ENCODE peak calls at places on chromosomes 12 and 14, in eight cellular contexts. C is ureter, V is hippocampal formation, W is T-helper 17 cell, T is AG08396, B is amniotic stem cell, J is NCI-H1417 treated with DMSO at 0.1 percent for 48 hours, S is H54. H is an unnamed sample.

GRCh38 chr12:1795221-1795784 is 25.1 kb upstream of the LRTM2 start:
- DNase-seq in C (no peak), V (no peak), W (no peak), T (peak), B (no peak), J (no peak), S (no peak), H (no peak)

GRCh38 chr14:99237288-99237687 is 34.7 kb downstream of the BCL11B start:
- DNase-seq in C (no peak), V (no peak), W (no peak), T (no peak), B (no peak), J (no peak), S (no peak), H (no peak)

GRCh38 chr14:54267172-54267571 is 129.6 kb upstream of the CDKN3 start:
- DNase-seq in C (no peak), V (no peak), W (no peak), T (no peak), B (no peak), J (no peak), S (no peak), H (no peak)

GRCh38 chr14:71135911-71136310 is 228.7 kb downstream of the PCNX1 start:
- DNase-seq in C (no peak), V (no peak), W (no peak), T (no peak), B (no peak), J (no peak), S (no peak), H (no peak)

GRCh38 chr14:103765526-103765925 is 49.9 kb downstream of the ZFYVE21 start:
- DNase-seq in C (peak), V (no peak), W (no peak), T (no peak), B (no peak), J (no peak), S (no peak), H (no peak)

GRCh38 chr12:58443273-58443980 is 476.9 kb downstream of the LRIG3 start:
- DNase-seq in C (no peak), V (no peak), W (no peak), T (no peak), B (no peak), J (no peak), S (no peak), H (no peak)

GRCh38 chr12:124207049-124207448 is 87.8 kb upstream of the RFLNA start:
- DNase-seq in C (no peak), V (no peak), W (no peak), T (no peak), B (no peak), J (no peak), S (no peak), H (no peak)

GRCh38 chr14:54902143-54902520 is 494 bp downstream of the GCH1 start:
- DNase-seq in C (peak), V (no peak), W (peak), T (peak), B (peak), J (no peak), S (peak), H (peak)

GRCh38 chr12:53200458-53201169 is 6.4 kb downstream of the ITGB7 start:
- DNase-seq in C (no peak), V (no peak), W (no peak), T (no peak), B (no peak), J (no peak), S (no peak), H (no peak)

GRCh38 chr12:9961106-9961505 is 10.1 kb upstream of the CLEC12A start:
- DNase-seq in C (no peak), V (no peak), W (no peak), T (no peak), B (no peak), J (no peak), S (no peak), H (no peak)

GRCh38 chr12:18373176-18373575 is 111.9 kb downstream of the PIK3C2G start:
- DNase-seq in C (no peak), V (no peak), W (no peak), T (no peak), B (no peak), J (no peak), S (no peak), H (no peak)

GRCh38 chr12:76890407-76891143 is 11.8 kb upstream of the CSRP2 start:
- DNase-seq in C (no peak), V (no peak), W (no peak), T (no peak), B (no peak), J (no peak), S (no peak), H (no peak)

GRCh38 chr14:87628129-87628528 is 364.9 kb downstream of the GALC start:
- DNase-seq in C (peak), V (peak), W (no peak), T (peak), B (no peak), J (peak), S (no peak), H (no peak)

GRCh38 chr14:50355692-50356091 is 41.0 kb downstream of the CDKL1 start:
- DNase-seq in C (peak), V (no peak), W (no peak), T (no peak), B (no peak), J (no peak), S (no peak), H (no peak)

GRCh38 chr14:82341386-82341785 is 807.7 kb upstream of the SEL1L start:
- DNase-seq in C (no peak), V (no peak), W (no peak), T (no peak), B (no peak), J (no peak), S (no peak), H (no peak)

GRCh38 chr12:49019120-49019430 is 499 bp upstream of the PRKAG1 start:
- DNase-seq in C (no peak), V (no peak), W (no peak), T (no peak), B (no peak), J (no peak), S (no peak), H (no peak)

GRCh38 chr12:79858518-79858917 is 76.4 kb downstream of the PPP1R12A start:
- DNase-seq in C (no peak), V (no peak), W (no peak), T (peak), B (no peak), J (no peak), S (no peak), H (peak)

GRCh38 chr12:50249464-50250229 is 33.7 kb downstream of the LIMA1 start:
- DNase-seq in C (no peak), V (no peak), W (no peak), T (no peak), B (no peak), J (no peak), S (no peak), H (no peak)

GRCh38 chr12:80040075-80040738 is 59.1 kb upstream of the OTOGL start:
- DNase-seq in C (no peak), V (no peak), W (no peak), T (no peak), B (no peak), J (no peak), S (no peak), H (no peak)

GRCh38 chr12:93229494-93230310 is 148.0 kb upstream of the NUDT4 start:
- DNase-seq in C (no peak), V (no peak), W (no peak), T (peak), B (peak), J (no peak), S (peak), H (peak)

GRCh38 chr14:104284107-104284592 is 145.8 kb downstream of the KIF26A start:
- DNase-seq in C (no peak), V (no peak), W (peak), T (no peak), B (no peak), J (no peak), S (no peak), H (no peak)

GRCh38 chr14:74400919-74401503 is 25.0 kb downstream of the SYNDIG1L start:
- DNase-seq in C (no peak), V (no peak), W (no peak), T (no peak), B (no peak), J (no peak), S (no peak), H (no peak)

GRCh38 chr14:94036328-94037167 is 10.4 kb downstream of the OTUB2 start:
- DNase-seq in C (peak), V (peak), W (peak), T (peak), B (peak), J (no peak), S (peak), H (peak)

GRCh38 chr14:101972126-101972785 is 7.9 kb downstream of the DYNC1H1 start:
- DNase-seq in C (peak), V (peak), W (no peak), T (peak), B (peak), J (no peak), S (peak), H (peak)

GRCh38 chr12:7693793-7694192 is 1.8 kb downstream of the GDF3 start:
- DNase-seq in C (no peak), V (no peak), W (no peak), T (no peak), B (no peak), J (no peak), S (no peak), H (no peak)

GRCh38 chr14:26401170-26401968 is 196.5 kb downstream of the NOVA1 start:
- DNase-seq in C (no peak), V (no peak), W (no peak), T (no peak), B (no peak), J (no peak), S (no peak), H (no peak)

GRCh38 chr14:53951661-53952265 is 4.9 kb downstream of the BMP4 start:
- DNase-seq in C (no peak), V (no peak), W (no peak), T (no peak), B (no peak), J (no peak), S (no peak), H (no peak)

GRCh38 chr12:104212516-104212915 is 3.1 kb upstream of the TXNRD1 start:
- DNase-seq in C (no peak), V (no peak), W (no peak), T (no peak), B (no peak), J (no peak), S (no peak), H (no peak)

GRCh38 chr12:128763395-128763794 is 60.4 kb downstream of the SLC15A4 start:
- DNase-seq in C (no peak), V (no peak), W (no peak), T (no peak), B (no peak), J (no peak), S (no peak), H (no peak)

GRCh38 chr12:34603382-34604035 is 581.2 kb downstream of the ALG10 start:
- DNase-seq in C (peak), V (no peak), W (peak), T (no peak), B (no peak), J (no peak), S (no peak), H (no peak)

GRCh38 chr14:84225243-84225642 is 1304.7 kb upstream of the FLRT2 start:
- DNase-seq in C (peak), V (no peak), W (no peak), T (no peak), B (no peak), J (no peak), S (no peak), H (no peak)

GRCh38 chr12:59803735-59804134 is 207.9 kb downstream of the SLC16A7 start:
- DNase-seq in C (no peak), V (no peak), W (no peak), T (no peak), B (no peak), J (no peak), S (no peak), H (no peak)

GRCh38 chr12:28456934-28457710 is 266.9 kb downstream of the CCDC91 start:
- DNase-seq in C (no peak), V (no peak), W (no peak), T (no peak), B (no peak), J (no peak), S (no peak), H (no peak)

GRCh38 chr14:38409081-38409705 is 153.3 kb upstream of the CLEC14A start:
- DNase-seq in C (no peak), V (no peak), W (no peak), T (no peak), B (no peak), J (no peak), S (no peak), H (no peak)

GRCh38 chr12:107327783-107328182 is 234.4 kb upstream of the CRY1 start:
- DNase-seq in C (no peak), V (no peak), W (no peak), T (no peak), B (no peak), J (no peak), S (no peak), H (no peak)

GRCh38 chr12:69694123-69694522 is 5.0 kb downstream of the BEST3 start:
- DNase-seq in C (no peak), V (no peak), W (no peak), T (no peak), B (no peak), J (no peak), S (no peak), H (no peak)

GRCh38 chr12:50765325-50765911 is 1.5 kb downstream of the ATF1 start:
- DNase-seq in C (no peak), V (peak), W (peak), T (peak), B (peak), J (no peak), S (peak), H (peak)

H was measured in hepatic stellate cell.